ENCODE peak calls at places on chromosomes 7 and 10, in nine cellular contexts. F is A549, M is transverse colon, J is stomach, U is tibial nerve, W is HepG2, X is ovary, E is K562, N is H1. Q is an unnamed sample.

GRCh38 chr10:11145498-11145855 is 127.8 kb downstream of the CELF2 start:
- DNase-seq in F (no peak), M (peak; percentile 63), J (peak; percentile 39), U (no peak), W (no peak), X (no peak), E (peak; percentile 27), N (no peak), Q (peak; percentile 71)

GRCh38 chr7:129498021-129498420 is 4.3 kb upstream of the SMKR1 start:
- DNase-seq in F (no peak), M (no peak), J (no peak), U (no peak), W (no peak), X (no peak), E (no peak), N (no peak), Q (no peak)

GRCh38 chr7:33742521-33742920 is 162.8 kb upstream of the BMPER start:
- DNase-seq in F (no peak), M (no peak), J (no peak), U (no peak), W (no peak), X (no peak), E (no peak), N (no peak), Q (no peak)

GRCh38 chr7:19117081-19117869 is at the start of gene TWIST1:
- DNase-seq in F (peak; percentile 41), M (no peak), J (no peak), U (peak; percentile 63), W (no peak), X (peak; percentile 52), E (no peak), N (peak; percentile 77), Q (no peak)

GRCh38 chr7:103640031-103640779 is 194.2 kb upstream of the SLC26A5 start:
- DNase-seq in F (no peak), M (no peak), J (no peak), U (no peak), W (no peak), X (no peak), E (no peak), N (no peak), Q (no peak)

GRCh38 chr7:43585521-43585920 is 2.6 kb downstream of the STK17A start:
- DNase-seq in F (no peak), M (no peak), J (no peak), U (no peak), W (peak; percentile 43), X (no peak), E (no peak), N (no peak), Q (no peak)

GRCh38 chr10:7471720-7472367 is 61.0 kb upstream of the SFMBT2 start:
- DNase-seq in F (no peak), M (peak; percentile 67), J (no peak), U (no peak), W (no peak), X (no peak), E (no peak), N (no peak), Q (no peak)

GRCh38 chr10:93541402-93542357 is 24.8 kb upstream of the FFAR4 start:
- DNase-seq in F (peak; percentile 56), M (peak; percentile 66), J (peak; percentile 39), U (peak; percentile 45), W (peak; percentile 13), X (no peak), E (peak; percentile 54), N (no peak), Q (peak; percentile 36)

GRCh38 chr7:115229401-115230083 is 307.6 kb downstream of the MDFIC start:
- DNase-seq in F (no peak), M (no peak), J (no peak), U (no peak), W (peak; percentile 1), X (no peak), E (no peak), N (no peak), Q (no peak)

GRCh38 chr7:31986878-31987518 is 83.2 kb downstream of the PDE1C start:
- DNase-seq in F (peak; percentile 33), M (no peak), J (no peak), U (no peak), W (no peak), X (no peak), E (no peak), N (no peak), Q (no peak)

GRCh38 chr10:76303682-76304316 is 872.4 kb downstream of the LRMDA start:
- DNase-seq in F (peak; percentile 71), M (peak; percentile 63), J (peak; percentile 78), U (peak; percentile 72), W (peak; percentile 81), X (peak; percentile 77), E (no peak), N (peak; percentile 41), Q (no peak)

GRCh38 chr7:101172005-101172853 is 6.9 kb upstream of the VGF start:
- DNase-seq in F (no peak), M (no peak), J (no peak), U (no peak), W (no peak), X (no peak), E (no peak), N (no peak), Q (peak; percentile 79)

GRCh38 chr10:119199231-119199992 is 8.0 kb upstream of the GRK5 start:
- DNase-seq in F (peak; percentile 87), M (peak; percentile 63), J (peak; percentile 64), U (peak; percentile 68), W (peak; percentile 88), X (peak; percentile 63), E (peak; percentile 18), N (no peak), Q (no peak)

GRCh38 chr7:100600222-100601038 is 1.7 kb upstream of the PCOLCE start:
- DNase-seq in F (no peak), M (no peak), J (no peak), U (peak; percentile 52), W (no peak), X (no peak), E (no peak), N (no peak), Q (no peak)

GRCh38 chr10:109089779-109090178 is 833.5 kb downstream of the XPNPEP1 start:
- DNase-seq in F (no peak), M (no peak), J (no peak), U (no peak), W (no peak), X (no peak), E (no peak), N (no peak), Q (no peak)

GRCh38 chr7:44965441-44965903 is 13.3 kb downstream of the MYO1G start:
- DNase-seq in F (no peak), M (no peak), J (no peak), U (no peak), W (no peak), X (no peak), E (no peak), N (no peak), Q (peak; percentile 75)

GRCh38 chr10:112587709-112588108 is 140.7 kb downstream of the VTI1A start:
- DNase-seq in F (no peak), M (no peak), J (no peak), U (no peak), W (no peak), X (no peak), E (no peak), N (no peak), Q (no peak)

GRCh38 chr7:150420987-150421674 is 29.3 kb upstream of the GIMAP8 start:
- DNase-seq in F (peak; percentile 79), M (peak; percentile 89), J (peak; percentile 90), U (peak; percentile 91), W (peak; percentile 70), X (peak; percentile 79), E (peak; percentile 94), N (no peak), Q (peak; percentile 86)

GRCh38 chr7:158631574-158632195 is 44.1 kb upstream of the PTPRN2 start:
- DNase-seq in F (no peak), M (no peak), J (no peak), U (no peak), W (no peak), X (no peak), E (no peak), N (no peak), Q (no peak)

GRCh38 chr7:158638001-158638400 is 50.4 kb upstream of the PTPRN2 start:
- DNase-seq in F (no peak), M (no peak), J (no peak), U (no peak), W (peak; percentile 72), X (no peak), E (no peak), N (no peak), Q (no peak)

DNA sequence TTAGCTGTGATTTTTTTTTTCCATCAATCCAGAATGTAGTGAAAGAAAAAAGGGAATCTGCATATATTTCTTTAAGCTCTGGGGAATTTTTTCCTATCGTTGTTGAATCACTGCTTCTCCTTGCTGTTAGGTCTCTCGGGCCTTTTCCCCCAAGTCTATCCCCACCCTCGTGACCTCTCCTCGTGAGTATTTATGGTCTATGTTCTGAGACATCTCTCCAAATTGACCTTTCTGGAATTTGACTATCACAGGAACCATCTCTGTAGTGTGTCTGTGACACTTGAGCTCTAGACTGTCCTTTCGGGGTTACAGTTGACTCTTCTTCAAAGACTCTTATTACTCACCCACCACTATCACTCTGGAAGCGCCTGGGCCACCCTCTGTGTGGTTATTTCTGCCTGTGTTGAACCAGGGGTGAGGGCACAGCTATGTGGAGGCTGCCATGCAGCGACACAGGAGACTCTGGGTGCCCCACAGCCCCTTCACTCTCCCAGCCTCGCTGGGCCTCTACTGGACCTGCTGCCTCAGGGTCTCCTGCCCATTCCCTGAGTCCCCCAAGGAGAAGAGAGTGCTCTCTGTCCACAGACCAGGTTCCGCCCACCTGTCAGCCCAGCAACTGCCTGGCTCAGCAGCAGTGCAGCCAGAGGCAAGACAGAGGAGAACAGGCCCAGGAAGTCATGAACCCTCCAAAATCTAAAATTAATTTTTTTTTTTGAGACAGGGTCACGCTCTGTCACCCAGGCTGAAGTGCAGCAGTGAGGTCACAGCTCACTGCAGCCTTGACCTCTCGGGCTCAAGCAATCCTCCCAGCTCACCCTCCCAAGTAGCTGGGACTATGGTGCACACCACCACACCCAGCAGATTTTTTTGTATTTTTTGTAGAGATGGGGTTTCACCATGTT is 45.7 kb upstream of the PTPRN2 start:
- DNase-seq in F (no peak), M (no peak), J (no peak), U (no peak), W (no peak), X (no peak), E (no peak), N (no peak), Q (no peak)
- TF ChIP-seq EP300 in F (no peak), M (no peak), J (no peak), U (no peak), W (no peak), X (no peak), E (no peak), N (no peak), Q (no peak)

GRCh38 chr10:110784198-110784597 is 87.5 kb upstream of the PDCD4 start:
- DNase-seq in F (no peak), M (no peak), J (no peak), U (no peak), W (no peak), X (no peak), E (no peak), N (no peak), Q (peak; percentile 41)
- H3K27ac ChIP-seq in F (no peak overlapping the region), M (peak overlapping the region; percentile 45), J (peak overlapping the region; percentile 63), U (no peak overlapping the region), W (no peak overlapping the region), X (no peak overlapping the region), E (no peak overlapping the region), N (no peak overlapping the region), Q (no peak overlapping the region)

GRCh38 chr10:78672898-78673297 is 395.9 kb upstream of the ZMIZ1 start:
- DNase-seq in F (no peak), M (no peak), J (no peak), U (no peak), W (no peak), X (no peak), E (no peak), N (no peak), Q (no peak)
- TF ChIP-seq EP300 in F (no peak), M (no peak), J (no peak), U (no peak), W (no peak), X (no peak), E (no peak), N (no peak), Q (no peak)

GRCh38 chr10:126846469-126846868 is 58.8 kb upstream of the DOCK1 start:
- DNase-seq in F (no peak), M (no peak), J (no peak), U (no peak), W (no peak), X (no peak), E (no peak), N (no peak), Q (no peak)
- H3K27ac ChIP-seq in F (no peak overlapping the region), M (no peak overlapping the region), J (no peak overlapping the region), U (no peak overlapping the region), W (no peak overlapping the region), X (no peak overlapping the region), E (no peak overlapping the region), N (no peak overlapping the region), Q (no peak overlapping the region)

Q was measured in upper lobe of left lung.